ENCODE peak calls at places on chromosome 4, in four cellular contexts. One of them, this sample, is unnamed.
A peak's percentile ranks its signal among the peaks of the same experiment; 100 is the strongest.

GRCh38 chr4:159451006-159451405 is 348.1 kb downstream of the RAPGEF2 start:
- DNase-seq in cardiac fibroblast: no peak
- DNase-seq in PC-3: peak; percentile 20
- DNase-seq in RWPE1: no peak
- DNase-seq in this sample: no peak

GRCh38 chr4:138311771-138312535 is 69.8 kb upstream of the SLC7A11 start:
- DNase-seq in cardiac fibroblast: peak; percentile 48
- DNase-seq in RWPE1: no peak
- DNase-seq in PC-3: no peak
- DNase-seq in this sample: no peak

GRCh38 chr4:128844931-128845330 is 35.4 kb downstream of the JADE1 start:
- DNase-seq in RWPE1: no peak
- DNase-seq in cardiac fibroblast: no peak
- DNase-seq in PC-3: no peak
- DNase-seq in this sample: no peak

GRCh38 chr4:138507527-138507926 is 265.4 kb upstream of the SLC7A11 start:
- DNase-seq in cardiac fibroblast: peak; percentile 56
- DNase-seq in PC-3: no peak
- DNase-seq in RWPE1: no peak
- DNase-seq in this sample: no peak

GRCh38 chr4:7772708-7773385 is 166.8 kb downstream of the AFAP1 start:
- DNase-seq in PC-3: no peak
- DNase-seq in RWPE1: no peak
- DNase-seq in cardiac fibroblast: peak; percentile 34
- DNase-seq in this sample: no peak

GRCh38 chr4:89837385-89837995 is 529 bp upstream of the SNCA start:
- DNase-seq in RWPE1: peak; percentile 41
- DNase-seq in cardiac fibroblast: peak; percentile 11
- DNase-seq in PC-3: no peak
- DNase-seq in this sample: peak; percentile 51

GRCh38 chr4:70903282-70903603 is 1.1 kb downstream of the MOB1B start:
- DNase-seq in RWPE1: peak; percentile 10
- DNase-seq in cardiac fibroblast: peak; percentile 32
- DNase-seq in PC-3: peak; percentile 18
- DNase-seq in this sample: no peak

GRCh38 chr4:113574636-113575103 is 186.9 kb downstream of the CAMK2D start:
- DNase-seq in cardiac fibroblast: peak; percentile 83
- DNase-seq in PC-3: no peak
- DNase-seq in RWPE1: no peak
- DNase-seq in this sample: no peak

GRCh38 chr4:88960576-88960975 is 96.4 kb downstream of the FAM13A start:
- DNase-seq in PC-3: no peak
- DNase-seq in RWPE1: no peak
- DNase-seq in cardiac fibroblast: peak; percentile 12
- DNase-seq in this sample: no peak

GRCh38 chr4:13368262-13368661 is 115.9 kb downstream of the RAB28 start:
- DNase-seq in cardiac fibroblast: peak; percentile 20
- DNase-seq in PC-3: no peak
- DNase-seq in RWPE1: no peak
- DNase-seq in this sample: no peak

GRCh38 chr4:124325676-124326075 is 386.9 kb downstream of the ANKRD50 start:
- DNase-seq in cardiac fibroblast: no peak
- DNase-seq in PC-3: no peak
- DNase-seq in RWPE1: no peak
- DNase-seq in this sample: no peak

GRCh38 chr4:36392916-36393315 is 111.5 kb downstream of the DTHD1 start:
- DNase-seq in RWPE1: no peak
- DNase-seq in PC-3: no peak
- DNase-seq in cardiac fibroblast: no peak
- DNase-seq in this sample: no peak

GRCh38 chr4:1216869-1217294 is 32.0 kb downstream of the CTBP1 start:
- DNase-seq in RWPE1: no peak
- DNase-seq in PC-3: no peak
- DNase-seq in cardiac fibroblast: no peak
- DNase-seq in this sample: peak; percentile 78

GRCh38 chr4:17166954-17167353 is 268.5 kb upstream of the LDB2 start:
- DNase-seq in RWPE1: no peak
- DNase-seq in PC-3: no peak
- DNase-seq in cardiac fibroblast: peak; percentile 86
- DNase-seq in this sample: no peak

GRCh38 chr4:28760003-28760402 is 1899.4 kb downstream of the STIM2 start:
- DNase-seq in PC-3: no peak
- DNase-seq in cardiac fibroblast: no peak
- DNase-seq in RWPE1: no peak
- DNase-seq in this sample: no peak

GRCh38 chr4:55447108-55447708 is 51.5 kb downstream of the TMEM165 start:
- DNase-seq in RWPE1: no peak
- DNase-seq in cardiac fibroblast: no peak
- DNase-seq in PC-3: no peak
- DNase-seq in this sample: no peak

GRCh38 chr4:152535236-152535902 is 523 bp downstream of the FBXW7 start:
- DNase-seq in cardiac fibroblast: no peak
- DNase-seq in PC-3: no peak
- DNase-seq in RWPE1: peak; percentile 16
- DNase-seq in this sample: peak; percentile 33

GRCh38 chr4:104677122-104677521 is 182.4 kb upstream of the CXXC4 start:
- DNase-seq in RWPE1: no peak
- DNase-seq in cardiac fibroblast: no peak
- DNase-seq in PC-3: no peak
- DNase-seq in this sample: no peak

GRCh38 chr4:10456270-10457254 is 664 bp downstream of the ZNF518B start:
- DNase-seq in cardiac fibroblast: peak; percentile 71
- DNase-seq in RWPE1: peak; percentile 41
- DNase-seq in PC-3: peak; percentile 37
- DNase-seq in this sample: peak; percentile 80

GRCh38 chr4:176925962-176926361 is 133.2 kb upstream of the VEGFC start:
- DNase-seq in cardiac fibroblast: no peak
- DNase-seq in RWPE1: no peak
- DNase-seq in PC-3: no peak
- DNase-seq in this sample: no peak

GRCh38 chr4:152193059-152193458 is 342.8 kb downstream of the FBXW7 start:
- DNase-seq in cardiac fibroblast: no peak
- DNase-seq in PC-3: no peak
- DNase-seq in RWPE1: no peak
- DNase-seq in this sample: no peak

GRCh38 chr4:31613946-31614623 is 893.9 kb downstream of the PCDH7 start:
- DNase-seq in cardiac fibroblast: no peak
- DNase-seq in RWPE1: no peak
- DNase-seq in PC-3: no peak
- DNase-seq in this sample: no peak

GRCh38 chr4:7389719-7390118 is 45.0 kb downstream of the PSAPL1 start:
- DNase-seq in PC-3: no peak
- DNase-seq in RWPE1: no peak
- DNase-seq in cardiac fibroblast: no peak
- DNase-seq in this sample: no peak

DNA sequence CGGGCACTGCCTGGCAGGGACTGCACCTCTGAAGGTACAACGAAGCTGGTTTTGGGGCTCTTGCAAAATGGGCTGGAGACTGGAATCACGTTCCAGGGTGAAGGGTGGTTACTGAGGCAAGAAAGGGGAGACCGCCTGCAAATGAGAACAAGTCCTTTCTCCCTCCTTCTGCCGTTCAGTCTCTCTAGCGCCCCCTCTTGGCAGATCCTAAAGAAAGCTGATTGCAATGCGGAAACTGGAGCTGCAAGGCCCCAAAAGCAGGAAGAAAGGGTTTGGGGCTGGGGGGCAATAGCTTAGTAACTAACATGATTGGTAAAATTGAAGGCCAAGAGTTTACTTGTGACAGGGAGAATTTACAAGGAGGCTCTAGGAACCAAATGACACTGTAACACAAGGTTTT is 222.6 kb upstream of the HAND2 start:
- DNase-seq in cardiac fibroblast: peak; percentile 23
- DNase-seq in PC-3: peak; percentile 28
- DNase-seq in RWPE1: no peak
- DNase-seq in this sample: no peak
- TF ChIP-seq CTCF in cardiac fibroblast: peak; percentile 51
- TF ChIP-seq CTCF in PC-3: peak; percentile 69
- TF ChIP-seq CTCF in RWPE1: peak; percentile 13
- TF ChIP-seq CTCF in this sample: peak; percentile 68

DNA sequence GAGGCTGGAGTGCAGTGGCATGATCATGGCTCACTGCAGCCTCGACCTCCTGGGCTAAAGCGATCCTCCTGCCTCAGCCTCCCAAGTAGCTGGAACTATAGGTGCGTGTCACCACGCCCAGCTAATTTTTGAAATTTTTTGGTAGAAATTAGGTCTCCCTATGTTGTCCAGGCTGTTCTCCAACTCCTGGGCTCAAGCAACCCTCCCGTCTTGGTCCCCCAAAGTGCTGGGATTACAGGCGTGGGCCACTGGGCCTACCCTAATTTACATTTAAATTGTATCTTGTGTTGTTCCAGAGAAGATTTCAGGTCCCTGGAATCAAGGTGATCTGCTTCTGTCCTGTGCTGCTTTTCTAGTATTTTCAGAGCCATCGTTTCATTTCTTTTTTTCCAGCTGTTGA is 1.2 kb upstream of the LRPAP1 start:
- DNase-seq in PC-3: no peak
- DNase-seq in cardiac fibroblast: no peak
- DNase-seq in RWPE1: no peak
- DNase-seq in this sample: no peak
- TF ChIP-seq CTCF in PC-3: no peak
- TF ChIP-seq CTCF in cardiac fibroblast: no peak
- TF ChIP-seq CTCF in RWPE1: no peak
- TF ChIP-seq CTCF in this sample: no peak

GRCh38 chr4:84159767-84160166 is 339.3 kb downstream of the NKX6-1 start:
- DNase-seq in PC-3: peak; percentile 45
- DNase-seq in cardiac fibroblast: no peak
- DNase-seq in RWPE1: no peak
- DNase-seq in this sample: no peak
- TF ChIP-seq CTCF in PC-3: peak; percentile 53
- TF ChIP-seq CTCF in cardiac fibroblast: no peak
- TF ChIP-seq CTCF in RWPE1: no peak
- TF ChIP-seq CTCF in this sample: peak; percentile 16

GRCh38 chr4:84639143-84639542 is 56.2 kb downstream of the CDS1 start:
- DNase-seq in RWPE1: no peak
- DNase-seq in PC-3: no peak
- DNase-seq in cardiac fibroblast: no peak
- DNase-seq in this sample: no peak

GRCh38 chr4:84632092-84632491 is 49.2 kb downstream of the CDS1 start:
- DNase-seq in RWPE1: peak; percentile 67
- DNase-seq in PC-3: peak; percentile 79
- DNase-seq in cardiac fibroblast: peak; percentile 91
- DNase-seq in this sample: no peak

GRCh38 chr4:84631573-84631972 is 48.6 kb downstream of the CDS1 start:
- DNase-seq in PC-3: no peak
- DNase-seq in RWPE1: peak; percentile 45
- DNase-seq in cardiac fibroblast: peak; percentile 22
- DNase-seq in this sample: no peak

GRCh38 chr4:84638092-84638491 is 55.2 kb downstream of the CDS1 start:
- DNase-seq in PC-3: no peak
- DNase-seq in RWPE1: no peak
- DNase-seq in cardiac fibroblast: no peak
- DNase-seq in this sample: no peak

GRCh38 chr4:84634961-84635360 is 52.0 kb downstream of the CDS1 start:
- DNase-seq in PC-3: peak; percentile 60
- DNase-seq in cardiac fibroblast: no peak
- DNase-seq in RWPE1: peak; percentile 68
- DNase-seq in this sample: no peak
- TF ChIP-seq CTCF in PC-3: no peak
- TF ChIP-seq CTCF in cardiac fibroblast: no peak
- TF ChIP-seq CTCF in RWPE1: no peak
- TF ChIP-seq CTCF in this sample: no peak

DNA sequence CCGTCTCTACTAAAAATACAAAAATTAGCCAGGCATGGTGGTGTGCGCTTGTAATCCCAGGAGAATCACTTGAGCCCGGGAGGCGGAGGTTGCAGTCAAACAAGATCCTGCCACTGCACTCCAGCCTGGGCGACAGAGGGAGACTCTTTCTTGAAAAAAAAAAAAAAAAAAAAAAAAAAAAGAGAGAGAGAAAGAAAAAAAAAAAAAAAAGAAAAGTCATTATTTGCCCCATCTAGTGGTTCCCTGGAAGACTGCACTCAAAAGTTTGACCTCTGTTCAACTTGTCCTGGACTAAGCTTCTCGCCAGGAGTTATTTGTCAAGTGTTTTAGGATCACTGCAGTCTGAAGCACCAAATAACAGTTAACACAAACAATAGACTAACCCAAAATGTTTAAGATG is 45.3 kb upstream of the KCTD8 start:
- DNase-seq in cardiac fibroblast: peak; percentile 18
- DNase-seq in PC-3: peak; percentile 49
- DNase-seq in RWPE1: peak; percentile 37
- DNase-seq in this sample: peak; percentile 9
- TF ChIP-seq CTCF in cardiac fibroblast: peak; percentile 51
- TF ChIP-seq CTCF in PC-3: peak; percentile 49
- TF ChIP-seq CTCF in RWPE1: peak; percentile 31
- TF ChIP-seq CTCF in this sample: peak; percentile 32

GRCh38 chr4:95209942-95210341 is 338.8 kb downstream of the UNC5C start:
- DNase-seq in cardiac fibroblast: no peak
- DNase-seq in PC-3: no peak
- DNase-seq in RWPE1: no peak
- DNase-seq in this sample: no peak

GRCh38 chr4:95204267-95204835 is 344.4 kb downstream of the UNC5C start:
- DNase-seq in PC-3: no peak
- DNase-seq in cardiac fibroblast: no peak
- DNase-seq in RWPE1: no peak
- DNase-seq in this sample: no peak

DNA sequence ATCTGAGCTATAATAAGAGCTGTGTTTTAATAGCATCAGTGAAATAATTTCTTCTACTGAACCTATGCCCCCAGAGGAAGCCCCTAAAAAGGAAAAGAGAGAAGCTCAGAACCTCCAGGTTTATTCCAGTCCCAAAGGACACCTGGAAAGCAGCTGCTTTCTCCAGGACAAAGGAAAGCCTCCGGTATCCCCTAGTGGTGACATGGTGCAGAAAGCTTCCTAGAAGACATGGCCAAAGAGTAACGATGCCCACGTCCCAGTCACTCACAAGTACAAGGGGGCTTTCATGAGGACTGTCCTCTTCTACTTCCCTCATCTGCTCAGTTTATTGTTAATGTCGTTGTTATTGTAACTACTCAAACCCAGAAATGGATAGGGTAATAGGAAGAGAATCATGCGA is 343.9 kb downstream of the UNC5C start:
- DNase-seq in RWPE1: no peak
- DNase-seq in PC-3: peak; percentile 34
- DNase-seq in cardiac fibroblast: no peak
- DNase-seq in this sample: no peak
- TF ChIP-seq CTCF in RWPE1: peak; percentile 11
- TF ChIP-seq CTCF in PC-3: peak; percentile 55
- TF ChIP-seq CTCF in cardiac fibroblast: peak; percentile 23
- TF ChIP-seq CTCF in this sample: no peak

GRCh38 chr4:172865103-172865502 is 303.5 kb upstream of the GALNT7 start:
- DNase-seq in RWPE1: no peak
- DNase-seq in cardiac fibroblast: no peak
- DNase-seq in PC-3: no peak
- DNase-seq in this sample: no peak

GRCh38 chr4:172866421-172866820 is 302.2 kb upstream of the GALNT7 start:
- DNase-seq in PC-3: no peak
- DNase-seq in cardiac fibroblast: no peak
- DNase-seq in RWPE1: no peak
- DNase-seq in this sample: no peak

GRCh38 chr4:172869621-172870268 is 298.9 kb upstream of the GALNT7 start:
- DNase-seq in RWPE1: no peak
- DNase-seq in PC-3: no peak
- DNase-seq in cardiac fibroblast: no peak
- DNase-seq in this sample: no peak

GRCh38 chr4:172868271-172868670 is 300.3 kb upstream of the GALNT7 start:
- DNase-seq in RWPE1: no peak
- DNase-seq in PC-3: no peak
- DNase-seq in cardiac fibroblast: no peak
- DNase-seq in this sample: no peak

GRCh38 chr4:172865531-172866127 is 303.0 kb upstream of the GALNT7 start:
- DNase-seq in PC-3: peak; percentile 17
- DNase-seq in RWPE1: no peak
- DNase-seq in cardiac fibroblast: no peak
- DNase-seq in this sample: no peak
- TF ChIP-seq CTCF in PC-3: peak; percentile 40
- TF ChIP-seq CTCF in RWPE1: no peak
- TF ChIP-seq CTCF in cardiac fibroblast: no peak
- TF ChIP-seq CTCF in this sample: no peak